ENCODE peak calls at places on chromosomes 3 and 15, in six cellular contexts. One of them, this sample, is unnamed.

GRCh38 chr3:60752800-60753199 is 498.5 kb downstream of the FHIT start:
- DNase-seq in IMR-90: peak; percentile 4
- DNase-seq in fibroblast of lung: peak; percentile 16
- DNase-seq in neuronal stem cell: no peak
- DNase-seq in PC-3: no peak
- DNase-seq in astrocyte: peak; percentile 26
- DNase-seq in this sample: no peak

GRCh38 chr3:189908646-189909045 is 212.1 kb downstream of the P3H2 start:
- DNase-seq in IMR-90: peak; percentile 72
- DNase-seq in fibroblast of lung: peak; percentile 2
- DNase-seq in neuronal stem cell: no peak
- DNase-seq in PC-3: peak; percentile 97
- DNase-seq in astrocyte: peak; percentile 73
- DNase-seq in this sample: peak; percentile 77

GRCh38 chr15:69093127-69093526 is 67.3 kb upstream of the GLCE start:
- DNase-seq in IMR-90: peak; percentile 12
- DNase-seq in fibroblast of lung: no peak
- DNase-seq in neuronal stem cell: no peak
- DNase-seq in PC-3: peak; percentile 44
- DNase-seq in astrocyte: peak; percentile 10
- DNase-seq in this sample: peak; percentile 86

GRCh38 chr3:2024713-2025112 is 74.0 kb upstream of the CNTN4 start:
- DNase-seq in IMR-90: no peak
- DNase-seq in fibroblast of lung: no peak
- DNase-seq in neuronal stem cell: no peak
- DNase-seq in PC-3: no peak
- DNase-seq in astrocyte: no peak
- DNase-seq in this sample: no peak

GRCh38 chr3:134406331-134407246 is 32.3 kb upstream of the AMOTL2 start:
- DNase-seq in IMR-90: no peak
- DNase-seq in fibroblast of lung: peak; percentile 2
- DNase-seq in neuronal stem cell: peak; percentile 77
- DNase-seq in PC-3: no peak
- DNase-seq in astrocyte: no peak
- DNase-seq in this sample: peak; percentile 13

GRCh38 chr15:55031732-55032131 is 165.0 kb downstream of the RSL24D1 start:
- DNase-seq in IMR-90: no peak
- DNase-seq in fibroblast of lung: no peak
- DNase-seq in neuronal stem cell: no peak
- DNase-seq in PC-3: no peak
- DNase-seq in astrocyte: no peak
- DNase-seq in this sample: no peak

GRCh38 chr3:190811775-190812480 is 50.6 kb downstream of the GMNC start:
- DNase-seq in IMR-90: peak; percentile 60
- DNase-seq in fibroblast of lung: peak; percentile 81
- DNase-seq in neuronal stem cell: peak; percentile 73
- DNase-seq in PC-3: peak; percentile 83
- DNase-seq in astrocyte: peak; percentile 23
- DNase-seq in this sample: peak; percentile 41

GRCh38 chr3:14358426-14359211 is 43.8 kb upstream of the SLC6A6 start:
- DNase-seq in IMR-90: peak; percentile 75
- DNase-seq in fibroblast of lung: peak; percentile 64
- DNase-seq in neuronal stem cell: no peak
- DNase-seq in PC-3: no peak
- DNase-seq in astrocyte: peak; percentile 63
- DNase-seq in this sample: no peak

GRCh38 chr3:15936347-15936746 is 138.6 kb upstream of the ANKRD28 start:
- DNase-seq in IMR-90: peak; percentile 9
- DNase-seq in fibroblast of lung: no peak
- DNase-seq in neuronal stem cell: no peak
- DNase-seq in PC-3: no peak
- DNase-seq in astrocyte: no peak
- DNase-seq in this sample: no peak

GRCh38 chr3:153192327-153192726 is 30.3 kb downstream of the RAP2B start:
- DNase-seq in IMR-90: no peak
- DNase-seq in fibroblast of lung: no peak
- DNase-seq in neuronal stem cell: no peak
- DNase-seq in PC-3: peak; percentile 46
- DNase-seq in astrocyte: no peak
- DNase-seq in this sample: no peak

GRCh38 chr15:40306908-40307307 is 827 bp downstream of the PLCB2 start:
- DNase-seq in IMR-90: no peak
- DNase-seq in fibroblast of lung: no peak
- DNase-seq in neuronal stem cell: no peak
- DNase-seq in PC-3: no peak
- DNase-seq in astrocyte: no peak
- DNase-seq in this sample: no peak

GRCh38 chr3:127686512-127686894 is 13.8 kb downstream of the ABTB1 start:
- DNase-seq in IMR-90: no peak
- DNase-seq in fibroblast of lung: no peak
- DNase-seq in neuronal stem cell: no peak
- DNase-seq in PC-3: no peak
- DNase-seq in astrocyte: no peak
- DNase-seq in this sample: no peak

GRCh38 chr3:115325539-115325938 is 178.5 kb upstream of the ZBTB20 start:
- DNase-seq in IMR-90: peak; percentile 50
- DNase-seq in fibroblast of lung: peak; percentile 55
- DNase-seq in neuronal stem cell: peak; percentile 62
- DNase-seq in PC-3: peak; percentile 46
- DNase-seq in astrocyte: peak; percentile 38
- DNase-seq in this sample: peak; percentile 35

GRCh38 chr3:114093596-114093995 is 37.1 kb downstream of the QTRT2 start:
- DNase-seq in IMR-90: peak; percentile 89
- DNase-seq in fibroblast of lung: peak; percentile 76
- DNase-seq in neuronal stem cell: no peak
- DNase-seq in PC-3: peak; percentile 83
- DNase-seq in astrocyte: peak; percentile 80
- DNase-seq in this sample: peak; percentile 73

GRCh38 chr3:156620901-156621300 is 53.5 kb upstream of the TIPARP start:
- DNase-seq in IMR-90: no peak
- DNase-seq in fibroblast of lung: no peak
- DNase-seq in neuronal stem cell: no peak
- DNase-seq in PC-3: no peak
- DNase-seq in astrocyte: no peak
- DNase-seq in this sample: no peak

GRCh38 chr3:14235003-14235876 is 56.6 kb downstream of the LSM3 start:
- DNase-seq in IMR-90: no peak
- DNase-seq in fibroblast of lung: peak; percentile 53
- DNase-seq in neuronal stem cell: no peak
- DNase-seq in PC-3: peak; percentile 68
- DNase-seq in astrocyte: no peak
- DNase-seq in this sample: peak; percentile 78

GRCh38 chr3:59821274-59821673 is 771.4 kb upstream of the CFAP20DC start:
- DNase-seq in IMR-90: no peak
- DNase-seq in fibroblast of lung: no peak
- DNase-seq in neuronal stem cell: no peak
- DNase-seq in PC-3: no peak
- DNase-seq in astrocyte: no peak
- DNase-seq in this sample: no peak

GRCh38 chr3:172958565-172958964 is 182.5 kb downstream of the SPATA16 start:
- DNase-seq in IMR-90: no peak
- DNase-seq in fibroblast of lung: no peak
- DNase-seq in neuronal stem cell: no peak
- DNase-seq in PC-3: no peak
- DNase-seq in astrocyte: no peak
- DNase-seq in this sample: no peak

GRCh38 chr3:174859756-174860155 is 622 bp downstream of the NAALADL2 start:
- DNase-seq in IMR-90: no peak
- DNase-seq in fibroblast of lung: no peak
- DNase-seq in neuronal stem cell: no peak
- DNase-seq in PC-3: peak; percentile 44
- DNase-seq in astrocyte: no peak
- DNase-seq in this sample: peak; percentile 9

GRCh38 chr3:132652640-132653270 is 6.9 kb downstream of the ACAD11 start:
- DNase-seq in IMR-90: peak; percentile 33
- DNase-seq in fibroblast of lung: peak; percentile 45
- DNase-seq in neuronal stem cell: no peak
- DNase-seq in PC-3: peak; percentile 81
- DNase-seq in astrocyte: peak; percentile 48
- DNase-seq in this sample: no peak

GRCh38 chr3:101890716-101891115 is 41.4 kb downstream of the NFKBIZ start:
- DNase-seq in IMR-90: peak; percentile 88
- DNase-seq in fibroblast of lung: peak; percentile 67
- DNase-seq in neuronal stem cell: no peak
- DNase-seq in PC-3: peak; percentile 52
- DNase-seq in astrocyte: peak; percentile 89
- DNase-seq in this sample: no peak

GRCh38 chr3:73484656-73485248 is 140.0 kb downstream of the PDZRN3 start:
- DNase-seq in IMR-90: peak; percentile 47
- DNase-seq in fibroblast of lung: no peak
- DNase-seq in neuronal stem cell: no peak
- DNase-seq in PC-3: no peak
- DNase-seq in astrocyte: no peak
- DNase-seq in this sample: no peak
- H3K27ac ChIP-seq in IMR-90: no peak overlapping the region
- H3K27ac ChIP-seq in fibroblast of lung: no peak overlapping the region
- H3K27ac ChIP-seq in neuronal stem cell: no peak overlapping the region
- H3K27ac ChIP-seq in PC-3: no peak overlapping the region
- H3K27ac ChIP-seq in astrocyte: no peak overlapping the region
- H3K27ac ChIP-seq in this sample: no peak overlapping the region

GRCh38 chr15:70126382-70126781 is 28.7 kb upstream of the TLE3 start:
- DNase-seq in IMR-90: no peak
- DNase-seq in fibroblast of lung: no peak
- DNase-seq in neuronal stem cell: no peak
- DNase-seq in PC-3: no peak
- DNase-seq in astrocyte: no peak
- DNase-seq in this sample: no peak
- H3K4me2 ChIP-seq in IMR-90: no peak overlapping the region
- H3K4me2 ChIP-seq in fibroblast of lung: no peak overlapping the region
- H3K4me2 ChIP-seq in neuronal stem cell: no peak overlapping the region
- H3K4me2 ChIP-seq in PC-3: no peak overlapping the region
- H3K4me2 ChIP-seq in astrocyte: no peak overlapping the region
- H3K4me2 ChIP-seq in this sample: peak overlapping the region; percentile 54

DNA sequence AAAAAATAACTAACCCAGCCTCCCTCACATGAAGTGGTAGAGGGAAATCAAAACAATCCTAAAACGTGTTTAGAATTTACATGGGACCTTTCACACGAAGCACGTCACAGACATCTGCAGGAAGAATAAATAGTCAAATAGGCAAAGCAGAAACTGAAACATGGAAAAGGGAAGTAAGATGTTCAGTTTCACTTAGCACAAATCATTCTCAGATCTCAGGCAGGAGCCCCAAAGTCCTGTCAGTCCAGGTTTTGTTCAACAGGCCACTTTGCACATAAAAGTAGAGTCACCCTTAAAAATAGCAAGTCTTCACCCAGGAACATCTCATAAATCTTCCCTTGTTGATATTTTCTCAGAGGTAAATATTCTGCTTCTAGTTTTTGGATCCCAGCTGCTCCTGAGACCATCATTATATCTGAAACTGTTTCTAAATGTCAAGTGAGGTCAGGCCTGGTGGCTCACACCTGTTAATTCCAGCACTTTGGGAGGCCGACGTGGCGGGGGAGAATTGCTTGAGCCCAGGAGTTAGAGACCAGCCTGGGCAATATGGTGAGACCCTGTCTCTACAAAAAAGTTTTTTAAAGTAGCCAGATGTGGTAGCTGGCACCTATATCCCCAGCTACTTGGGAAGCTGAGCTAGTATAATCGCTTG is 1.9 kb downstream of the RUBCN start:
- DNase-seq in IMR-90: no peak
- DNase-seq in fibroblast of lung: no peak
- DNase-seq in neuronal stem cell: no peak
- DNase-seq in PC-3: no peak
- DNase-seq in astrocyte: no peak
- DNase-seq in this sample: no peak
- H3K4me3 ChIP-seq in IMR-90: no peak overlapping the region
- H3K4me3 ChIP-seq in fibroblast of lung: no peak overlapping the region
- H3K4me3 ChIP-seq in neuronal stem cell: no peak overlapping the region
- H3K4me3 ChIP-seq in PC-3: no peak overlapping the region
- H3K4me3 ChIP-seq in astrocyte: no peak overlapping the region
- H3K4me3 ChIP-seq in this sample: no peak overlapping the region

DNA sequence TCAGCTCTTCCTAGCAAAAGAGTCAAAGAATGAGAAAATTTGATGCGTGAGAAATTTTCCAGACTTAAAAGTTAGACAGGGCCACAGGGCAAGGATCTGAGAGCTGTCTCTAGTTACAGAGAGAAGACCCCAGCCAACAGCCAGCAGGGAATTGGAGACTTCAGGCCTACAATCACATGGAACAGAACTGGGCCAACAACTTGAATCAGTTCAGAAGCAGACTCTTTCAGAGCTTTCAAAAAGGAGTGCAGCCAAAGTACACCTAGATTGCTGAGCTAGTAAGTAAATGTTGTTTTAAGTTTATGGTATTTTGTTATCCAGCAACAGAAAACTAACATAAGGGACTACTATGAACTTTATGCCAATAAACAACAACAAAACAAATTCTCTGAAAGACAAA is 107.4 kb downstream of the PIK3CB start:
- DNase-seq in IMR-90: no peak
- DNase-seq in fibroblast of lung: no peak
- DNase-seq in neuronal stem cell: no peak
- DNase-seq in PC-3: no peak
- DNase-seq in astrocyte: no peak
- DNase-seq in this sample: no peak
- H3K27ac ChIP-seq in IMR-90: no peak overlapping the region
- H3K27ac ChIP-seq in fibroblast of lung: no peak overlapping the region
- H3K27ac ChIP-seq in neuronal stem cell: no peak overlapping the region
- H3K27ac ChIP-seq in PC-3: no peak overlapping the region
- H3K27ac ChIP-seq in astrocyte: no peak overlapping the region
- H3K27ac ChIP-seq in this sample: no peak overlapping the region

DNA sequence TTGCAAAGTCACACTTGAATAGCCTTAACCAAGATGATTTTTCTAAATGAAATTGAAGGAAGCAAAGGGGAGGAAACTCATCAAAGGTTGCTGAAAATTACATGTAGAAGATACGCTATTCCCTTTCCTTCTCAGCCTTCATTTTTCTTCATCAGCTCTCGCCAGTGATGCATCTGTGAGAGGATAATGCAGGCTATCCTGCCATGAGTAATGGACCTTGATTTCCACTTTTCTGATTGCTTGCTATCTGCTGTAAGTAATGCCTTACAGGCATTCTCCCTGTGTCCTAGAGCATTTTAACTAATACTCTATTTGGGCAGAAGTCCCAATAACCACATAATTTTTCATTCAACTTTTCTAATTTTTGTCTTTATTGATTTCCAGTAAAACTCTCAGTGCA is 162.6 kb downstream of the BBX start:
- DNase-seq in IMR-90: no peak
- DNase-seq in fibroblast of lung: no peak
- DNase-seq in neuronal stem cell: no peak
- DNase-seq in PC-3: no peak
- DNase-seq in astrocyte: no peak
- DNase-seq in this sample: no peak
- H3K4me2 ChIP-seq in IMR-90: no peak overlapping the region
- H3K4me2 ChIP-seq in fibroblast of lung: no peak overlapping the region
- H3K4me2 ChIP-seq in neuronal stem cell: no peak overlapping the region
- H3K4me2 ChIP-seq in PC-3: no peak overlapping the region
- H3K4me2 ChIP-seq in astrocyte: no peak overlapping the region
- H3K4me2 ChIP-seq in this sample: no peak overlapping the region